ENCODE peak calls at places on chromosomes 5 and 9, in ten cellular contexts. F, Z, D, C, B, J, K, I, X and Q are unnamed samples.
A peak's percentile ranks its signal among the peaks of the same experiment; 100 is the strongest.

GRCh38 chr9:136488247-136489214 is 5.7 kb upstream of the SEC16A start:
- ATAC-seq in F (peak; percentile 44), Z (peak; percentile 56), D (peak; percentile 58), C (peak; percentile 72), B (peak; percentile 26), J (peak; percentile 20), K (peak; percentile 38), I (peak; percentile 68), X (peak; percentile 40), Q (no peak)

GRCh38 chr5:169778622-169779596 is 141.8 kb downstream of the DOCK2 start:
- ATAC-seq in F (no peak), Z (no peak), D (no peak), C (peak; percentile 97), B (no peak), J (no peak), K (no peak), I (no peak), X (no peak), Q (no peak)

GRCh38 chr5:131749723-131750470 is 46.9 kb downstream of the FNIP1 start:
- ATAC-seq in F (no peak), Z (no peak), D (no peak), C (no peak), B (no peak), J (no peak), K (no peak), I (no peak), X (no peak), Q (no peak)

GRCh38 chr5:158848634-158849033 is 251.1 kb downstream of the EBF1 start:
- ATAC-seq in F (no peak), Z (no peak), D (no peak), C (peak; percentile 79), B (no peak), J (no peak), K (no peak), I (no peak), X (no peak), Q (no peak)

GRCh38 chr9:39108145-39108544 is 179.8 kb downstream of the CNTNAP3 start:
- ATAC-seq in F (no peak), Z (no peak), D (no peak), C (no peak), B (no peak), J (no peak), K (no peak), I (no peak), X (no peak), Q (no peak)

GRCh38 chr9:91200692-91201336 is 160.9 kb downstream of the AUH start:
- ATAC-seq in F (peak; percentile 40), Z (no peak), D (no peak), C (no peak), B (no peak), J (no peak), K (no peak), I (no peak), X (no peak), Q (no peak)

GRCh38 chr5:41650131-41650530 is 139.7 kb upstream of the PLCXD3 start:
- ATAC-seq in F (no peak), Z (peak; percentile 37), D (no peak), C (no peak), B (no peak), J (peak; percentile 15), K (no peak), I (no peak), X (no peak), Q (no peak)

GRCh38 chr5:179228341-179229121 is 116.7 kb downstream of the ADAMTS2 start:
- ATAC-seq in F (no peak), Z (peak; percentile 18), D (no peak), C (no peak), B (no peak), J (no peak), K (no peak), I (no peak), X (no peak), Q (no peak)

GRCh38 chr5:151038801-151039238 is 18.4 kb downstream of the GPX3 start:
- ATAC-seq in F (peak; percentile 90), Z (peak; percentile 10), D (no peak), C (no peak), B (no peak), J (peak; percentile 62), K (no peak), I (no peak), X (no peak), Q (no peak)

GRCh38 chr5:3153906-3154305 is 402.4 kb upstream of the IRX2 start:
- ATAC-seq in F (no peak), Z (no peak), D (no peak), C (no peak), B (no peak), J (no peak), K (no peak), I (no peak), X (no peak), Q (no peak)

GRCh38 chr9:136645903-136646754 is 16.6 kb upstream of the EGFL7 start:
- ATAC-seq in F (no peak), Z (peak; percentile 73), D (no peak), C (peak; percentile 23), B (peak; percentile 60), J (peak; percentile 58), K (no peak), I (no peak), X (peak; percentile 67), Q (peak; percentile 60)

GRCh38 chr9:34430843-34431437 is 27.4 kb downstream of the FAM219A start:
- ATAC-seq in F (no peak), Z (peak; percentile 96), D (peak; percentile 68), C (peak; percentile 71), B (peak; percentile 93), J (peak; percentile 95), K (no peak), I (peak; percentile 92), X (peak; percentile 97), Q (peak; percentile 31)

GRCh38 chr5:170339780-170340167 is 42.2 kb upstream of the LCP2 start:
- ATAC-seq in F (no peak), Z (no peak), D (no peak), C (peak; percentile 54), B (no peak), J (no peak), K (no peak), I (no peak), X (no peak), Q (no peak)

GRCh38 chr5:15966066-15966640 is 213.4 kb downstream of the MARCHF11 start:
- ATAC-seq in F (no peak), Z (no peak), D (no peak), C (no peak), B (no peak), J (no peak), K (no peak), I (no peak), X (no peak), Q (no peak)

GRCh38 chr9:99093492-99093791 is 11.5 kb upstream of the TGFBR1 start:
- ATAC-seq in F (peak; percentile 28), Z (no peak), D (no peak), C (no peak), B (no peak), J (no peak), K (peak; percentile 85), I (no peak), X (no peak), Q (no peak)

GRCh38 chr5:75072066-75072465 is 19.7 kb upstream of the GCNT4 start:
- ATAC-seq in F (no peak), Z (no peak), D (no peak), C (no peak), B (no peak), J (no peak), K (no peak), I (no peak), X (no peak), Q (no peak)

GRCh38 chr9:694499-695154 is 146.9 kb upstream of the DMRT1 start:
- ATAC-seq in F (no peak), Z (peak; percentile 74), D (peak; percentile 79), C (peak; percentile 27), B (peak; percentile 81), J (peak; percentile 78), K (no peak), I (peak; percentile 40), X (peak; percentile 88), Q (peak; percentile 57)

GRCh38 chr5:173232499-173233346 is 2.3 kb downstream of the NKX2-5 start:
- ATAC-seq in F (no peak), Z (no peak), D (no peak), C (no peak), B (no peak), J (no peak), K (no peak), I (peak; percentile 38), X (no peak), Q (no peak)

GRCh38 chr9:83449981-83450380 is 88.2 kb downstream of the FRMD3 start:
- ATAC-seq in F (no peak), Z (no peak), D (no peak), C (no peak), B (no peak), J (no peak), K (no peak), I (no peak), X (no peak), Q (no peak)

GRCh38 chr5:138752341-138752950 is 779 bp upstream of the CTNNA1 start:
- ATAC-seq in F (no peak), Z (peak; percentile 4), D (peak; percentile 61), C (no peak), B (no peak), J (no peak), K (no peak), I (peak; percentile 61), X (peak; percentile 19), Q (no peak)

GRCh38 chr5:177300236-177300880 is 3.2 kb downstream of the RAB24 start:
- ATAC-seq in F (peak; percentile 47), Z (peak; percentile 84), D (peak; percentile 28), C (peak; percentile 64), B (peak; percentile 35), J (peak; percentile 35), K (peak; percentile 51), I (peak; percentile 11), X (peak; percentile 74), Q (peak; percentile 48)

GRCh38 chr9:134055981-134056461 is 11.8 kb downstream of the BRD3 start:
- ATAC-seq in F (no peak), Z (peak; percentile 91), D (peak; percentile 69), C (peak; percentile 11), B (peak; percentile 86), J (peak; percentile 90), K (no peak), I (peak; percentile 87), X (peak; percentile 88), Q (peak; percentile 95)

GRCh38 chr5:140556438-140556837 is 835 bp downstream of the SRA1 start:
- ATAC-seq in F (no peak), Z (no peak), D (no peak), C (peak; percentile 3), B (no peak), J (no peak), K (peak; percentile 47), I (no peak), X (no peak), Q (no peak)

GRCh38 chr9:129471201-129472019 is 149.5 kb downstream of the C9orf50 start:
- ATAC-seq in F (peak; percentile 85), Z (no peak), D (peak; percentile 15), C (no peak), B (no peak), J (no peak), K (peak; percentile 32), I (no peak), X (no peak), Q (no peak)

GRCh38 chr9:137241490-137242328 is 622 bp downstream of the TUBB4B start:
- ATAC-seq in F (peak; percentile 33), Z (no peak), D (no peak), C (no peak), B (no peak), J (peak; percentile 25), K (peak; percentile 13), I (peak; percentile 55), X (no peak), Q (peak; percentile 56)

GRCh38 chr9:12539602-12540001 is 153.6 kb upstream of the TYRP1 start:
- ATAC-seq in F (no peak), Z (no peak), D (no peak), C (no peak), B (no peak), J (peak; percentile 47), K (no peak), I (peak; percentile 85), X (no peak), Q (no peak)

GRCh38 chr9:109476781-109477268 is 21.3 kb downstream of the PTPN3 start:
- ATAC-seq in F (no peak), Z (no peak), D (peak; percentile 17), C (peak; percentile 9), B (no peak), J (no peak), K (no peak), I (peak; percentile 58), X (no peak), Q (no peak)

GRCh38 chr9:20403346-20403745 is 219.0 kb downstream of the MLLT3 start:
- ATAC-seq in F (no peak), Z (no peak), D (no peak), C (no peak), B (no peak), J (no peak), K (no peak), I (no peak), X (no peak), Q (no peak)